ENCODE peak calls at places on chromosomes 6 and 20, in ten cellular contexts. J is fibroblast of mammary gland; G is stimulated activated CD4-positive, alpha-beta T cell treated with anti-CD3 and anti-CD28 coated beads, Interleukin-1b, Interleukin-23, amount 100 ng/mL, for 1 hour; B is CD4-positive, alpha-beta memory T cell; P is NCI-H1694 treated with DMSO at 0.1 percent for 48 hours; Y is activated naive CD4-positive, alpha-beta T cell; I is activated T-helper 1 cell treated with anti-CD3 and anti-CD28 coated beads, Interleukin-2, amount 50 U/mL, for 16 hours; H is D341Med; W is AML-193; Z is tibial artery. R is an unnamed sample.

GRCh38 chr20:50930139-50931047 is 844 bp downstream of the ADNP start:
- DNase-seq in J (no peak), G (no peak), B (peak), P (no peak), Y (peak), I (no peak), H (peak), W (no peak), Z (peak), R (no peak)

GRCh38 chr20:62051166-62051900 is 14.3 kb downstream of the TAF4 start:
- DNase-seq in J (no peak), G (no peak), B (no peak), P (no peak), Y (no peak), I (no peak), H (no peak), W (no peak), Z (no peak), R (no peak)

GRCh38 chr6:25377672-25378071 is 98.5 kb downstream of the CARMIL1 start:
- DNase-seq in J (no peak), G (no peak), B (no peak), P (no peak), Y (no peak), I (no peak), H (no peak), W (no peak), Z (no peak), R (no peak)

GRCh38 chr6:140956567-140957306 is 1176.0 kb upstream of the GJE1 start:
- DNase-seq in J (peak), G (no peak), B (no peak), P (peak), Y (no peak), I (no peak), H (peak), W (no peak), Z (no peak), R (peak)

GRCh38 chr6:151379933-151380847 is 11.2 kb downstream of the ZBTB2 start:
- DNase-seq in J (no peak), G (no peak), B (peak), P (no peak), Y (no peak), I (no peak), H (no peak), W (peak), Z (no peak), R (no peak)

GRCh38 chr6:25389501-25389900 is 110.3 kb downstream of the CARMIL1 start:
- DNase-seq in J (peak), G (no peak), B (no peak), P (no peak), Y (no peak), I (no peak), H (no peak), W (no peak), Z (no peak), R (peak)

GRCh38 chr20:61569836-61570235 is 317.8 kb downstream of the CDH4 start:
- DNase-seq in J (no peak), G (no peak), B (no peak), P (no peak), Y (no peak), I (no peak), H (no peak), W (no peak), Z (no peak), R (no peak)

GRCh38 chr6:169320013-169320412 is 66.4 kb upstream of the THBS2 start:
- DNase-seq in J (peak), G (no peak), B (no peak), P (no peak), Y (no peak), I (no peak), H (no peak), W (no peak), Z (no peak), R (no peak)

GRCh38 chr6:70216767-70217166 is 86.1 kb downstream of the COL9A1 start:
- DNase-seq in J (no peak), G (no peak), B (no peak), P (no peak), Y (no peak), I (no peak), H (no peak), W (no peak), Z (no peak), R (no peak)

GRCh38 chr20:15179426-15180190 is 842.2 kb upstream of the FLRT3 start:
- DNase-seq in J (no peak), G (no peak), B (no peak), P (no peak), Y (no peak), I (no peak), H (no peak), W (no peak), Z (no peak), R (no peak)

GRCh38 chr6:149060300-149060984 is 257.1 kb upstream of the TAB2 start:
- DNase-seq in J (no peak), G (no peak), B (peak), P (no peak), Y (no peak), I (peak), H (no peak), W (peak), Z (no peak), R (no peak)

GRCh38 chr20:16194961-16195360 is 378.3 kb downstream of the KIF16B start:
- DNase-seq in J (no peak), G (no peak), B (no peak), P (no peak), Y (no peak), I (no peak), H (no peak), W (no peak), Z (no peak), R (no peak)

GRCh38 chr6:39610229-39610628 is 115.0 kb downstream of the KIF6 start:
- DNase-seq in J (peak), G (no peak), B (no peak), P (no peak), Y (no peak), I (no peak), H (no peak), W (no peak), Z (no peak), R (no peak)

R was measured in bronchial epithelial cell.